ENCODE peak calls at places on chromosomes 11 and 22, in nine cellular contexts. W is fibroblast of lung, T is AG10803, U is stomach, L is HFFc6, F is HCT116, M is tibial nerve, Z is PC-3, Y is heart left ventricle. N is an unnamed sample.

GRCh38 chr11:104968856-104969776 is 742 bp upstream of the CASP4 start:
- DNase-seq in W (peak), T (peak), U (no peak), L (peak), F (no peak), M (peak), Z (peak), Y (peak), N (peak)

GRCh38 chr22:46358766-46359165 is 23.3 kb downstream of the TRMU start:
- DNase-seq in W (no peak), T (no peak), U (no peak), L (no peak), F (no peak), M (no peak), Z (no peak), Y (no peak), N (no peak)

GRCh38 chr11:44638032-44638431 is 72.6 kb downstream of the CD82 start:
- DNase-seq in W (no peak), T (no peak), U (peak), L (no peak), F (no peak), M (no peak), Z (no peak), Y (no peak), N (no peak)

GRCh38 chr11:126397016-126397415 is 41.5 kb downstream of the ST3GAL4 start:
- DNase-seq in W (no peak), T (peak), U (no peak), L (no peak), F (no peak), M (no peak), Z (no peak), Y (no peak), N (no peak)

GRCh38 chr11:1943977-1944376 is 3.2 kb upstream of the MRPL23 start:
- DNase-seq in W (no peak), T (peak), U (no peak), L (no peak), F (no peak), M (no peak), Z (peak), Y (no peak), N (no peak)

GRCh38 chr22:49291781-49292180 is 535.9 kb downstream of the BRD1 start:
- DNase-seq in W (no peak), T (no peak), U (no peak), L (no peak), F (no peak), M (no peak), Z (no peak), Y (no peak), N (no peak)

GRCh38 chr22:47374273-47374771 is 611.9 kb downstream of the TBC1D22A start:
- DNase-seq in W (no peak), T (no peak), U (no peak), L (no peak), F (no peak), M (no peak), Z (no peak), Y (no peak), N (no peak)

GRCh38 chr22:25716637-25717036 is 25.4 kb upstream of the MYO18B start:
- DNase-seq in W (no peak), T (no peak), U (no peak), L (no peak), F (no peak), M (no peak), Z (no peak), Y (no peak), N (no peak)

GRCh38 chr11:126790550-126790981 is 210.0 kb downstream of the KIRREL3 start:
- DNase-seq in W (peak), T (peak), U (no peak), L (peak), F (no peak), M (no peak), Z (peak), Y (no peak), N (no peak)

GRCh38 chr22:31055322-31056159 is 25.6 kb upstream of the SMTN start:
- DNase-seq in W (peak), T (peak), U (peak), L (peak), F (no peak), M (peak), Z (peak), Y (peak), N (no peak)

GRCh38 chr11:66639066-66639813 is 737 bp downstream of the RBM4 start:
- DNase-seq in W (peak), T (peak), U (no peak), L (peak), F (no peak), M (peak), Z (peak), Y (peak), N (no peak)

GRCh38 chr22:38270091-38270972 is 2.5 kb downstream of the TMEM184B start:
- DNase-seq in W (no peak), T (no peak), U (no peak), L (no peak), F (no peak), M (no peak), Z (no peak), Y (no peak), N (no peak)

GRCh38 chr11:8354622-8355417 is 91.1 kb upstream of the LMO1 start:
- DNase-seq in W (no peak), T (no peak), U (no peak), L (no peak), F (no peak), M (no peak), Z (peak), Y (no peak), N (no peak)

GRCh38 chr11:68117896-68118470 is 3.2 kb downstream of the CHKA start:
- DNase-seq in W (no peak), T (no peak), U (no peak), L (no peak), F (no peak), M (no peak), Z (peak), Y (no peak), N (no peak)

GRCh38 chr11:34243620-34244493 is 114.0 kb downstream of the ABTB2 start:
- DNase-seq in W (peak), T (peak), U (peak), L (peak), F (peak), M (no peak), Z (peak), Y (no peak), N (peak)

GRCh38 chr11:132357811-132358572 is 987.6 kb downstream of the NTM start:
- DNase-seq in W (no peak), T (no peak), U (no peak), L (no peak), F (no peak), M (no peak), Z (no peak), Y (no peak), N (peak)

GRCh38 chr11:80096736-80097135 is 655.9 kb upstream of the TENM4 start:
- DNase-seq in W (peak), T (peak), U (no peak), L (peak), F (no peak), M (no peak), Z (peak), Y (no peak), N (no peak)

GRCh38 chr11:63880031-63880841 is 36.7 kb downstream of the RCOR2 start:
- DNase-seq in W (peak), T (peak), U (no peak), L (peak), F (no peak), M (no peak), Z (no peak), Y (no peak), N (no peak)

GRCh38 chr11:33699515-33700424 is 856 bp downstream of the C11orf91 start:
- DNase-seq in W (no peak), T (no peak), U (peak), L (no peak), F (no peak), M (no peak), Z (no peak), Y (peak), N (no peak)

GRCh38 chr11:78231962-78232459 is 43.3 kb downstream of the USP35 start:
- DNase-seq in W (peak), T (peak), U (no peak), L (peak), F (no peak), M (no peak), Z (peak), Y (no peak), N (no peak)

GRCh38 chr11:65423516-65424199 is 1.1 kb downstream of the NEAT1 start:
- DNase-seq in W (peak), T (peak), U (peak), L (peak), F (no peak), M (peak), Z (peak), Y (peak), N (no peak)

GRCh38 chr22:46001046-46001425 is 24.1 kb upstream of the WNT7B start:
- DNase-seq in W (no peak), T (no peak), U (no peak), L (no peak), F (no peak), M (no peak), Z (no peak), Y (no peak), N (no peak)

GRCh38 chr11:62264004-62264403 is 6.0 kb upstream of the SCGB2A2 start:
- DNase-seq in W (no peak), T (no peak), U (no peak), L (no peak), F (no peak), M (no peak), Z (peak), Y (no peak), N (no peak)

GRCh38 chr11:47514825-47515647 is 37.9 kb downstream of the CELF1 start:
- DNase-seq in W (peak), T (peak), U (no peak), L (peak), F (no peak), M (no peak), Z (peak), Y (no peak), N (no peak)

GRCh38 chr11:118533769-118534729 is 3.1 kb downstream of the TMEM25 start:
- DNase-seq in W (no peak), T (no peak), U (no peak), L (no peak), F (no peak), M (no peak), Z (no peak), Y (no peak), N (no peak)

GRCh38 chr11:126146454-126147192 is 64.8 kb downstream of the RPUSD4 start:
- DNase-seq in W (no peak), T (no peak), U (no peak), L (no peak), F (no peak), M (no peak), Z (no peak), Y (no peak), N (no peak)

GRCh38 chr11:132312616-132313210 is 942.3 kb downstream of the NTM start:
- DNase-seq in W (peak), T (peak), U (no peak), L (peak), F (no peak), M (no peak), Z (no peak), Y (no peak), N (peak)

GRCh38 chr11:19805827-19806226 is 93.2 kb downstream of the NAV2 start:
- DNase-seq in W (no peak), T (no peak), U (no peak), L (no peak), F (no peak), M (no peak), Z (no peak), Y (no peak), N (no peak)

GRCh38 chr11:31397239-31397834 is 27.7 kb downstream of the DNAJC24 start:
- DNase-seq in W (peak), T (peak), U (no peak), L (peak), F (no peak), M (no peak), Z (peak), Y (no peak), N (peak)

GRCh38 chr11:119795231-119795630 is 66.2 kb upstream of the NECTIN1 start:
- DNase-seq in W (peak), T (peak), U (no peak), L (peak), F (no peak), M (peak), Z (peak), Y (no peak), N (no peak)

GRCh38 chr22:29380032-29380781 is 8.2 kb downstream of the AP1B1 start:
- DNase-seq in W (no peak), T (peak), U (no peak), L (peak), F (no peak), M (no peak), Z (peak), Y (no peak), N (no peak)

GRCh38 chr11:132650969-132651720 is 881.2 kb downstream of the OPCML start:
- DNase-seq in W (no peak), T (no peak), U (no peak), L (no peak), F (no peak), M (no peak), Z (no peak), Y (no peak), N (no peak)

GRCh38 chr11:113313601-113314000 is 782 bp upstream of the TTC12 start:
- DNase-seq in W (no peak), T (no peak), U (no peak), L (no peak), F (no peak), M (no peak), Z (peak), Y (no peak), N (no peak)

GRCh38 chr11:59918987-59919589 is 19.1 kb upstream of the OOSP1 start:
- DNase-seq in W (no peak), T (peak), U (peak), L (peak), F (peak), M (peak), Z (peak), Y (no peak), N (no peak)

GRCh38 chr11:64564947-64565889 is 25.8 kb upstream of the SLC22A12 start:
- DNase-seq in W (no peak), T (no peak), U (no peak), L (no peak), F (no peak), M (no peak), Z (no peak), Y (no peak), N (no peak)

GRCh38 chr11:206002-206384 is 1.2 kb downstream of the BET1L start:
- DNase-seq in W (no peak), T (no peak), U (peak), L (no peak), F (no peak), M (no peak), Z (no peak), Y (no peak), N (no peak)

DNA sequence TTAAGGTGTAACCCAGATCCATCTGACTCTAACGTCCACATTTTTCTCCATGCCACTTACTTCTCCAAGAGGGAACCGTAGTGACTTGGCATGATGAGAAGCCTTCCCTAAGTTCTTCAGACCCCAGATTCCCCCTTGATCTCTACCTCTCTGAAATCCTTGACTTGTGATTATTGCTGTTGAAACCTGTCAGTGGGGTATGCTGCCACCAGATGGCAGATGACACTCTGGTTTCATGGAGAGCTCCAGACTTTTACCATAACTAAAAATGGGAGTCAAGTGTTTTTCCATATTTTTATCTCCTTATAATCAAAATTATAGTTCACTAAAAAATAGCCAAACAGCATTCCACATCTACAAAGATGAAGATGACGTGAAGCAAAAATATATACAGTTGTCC is 504.2 kb downstream of the SOX6 start:
- DNase-seq in W (peak), T (peak), U (peak), L (no peak), F (peak), M (no peak), Z (peak), Y (no peak), N (no peak)
- TF ChIP-seq CTCF in W (peak), T (peak), U (no peak), L (peak), F (peak), M (peak), Z (peak), Y (peak), N (peak)

DNA sequence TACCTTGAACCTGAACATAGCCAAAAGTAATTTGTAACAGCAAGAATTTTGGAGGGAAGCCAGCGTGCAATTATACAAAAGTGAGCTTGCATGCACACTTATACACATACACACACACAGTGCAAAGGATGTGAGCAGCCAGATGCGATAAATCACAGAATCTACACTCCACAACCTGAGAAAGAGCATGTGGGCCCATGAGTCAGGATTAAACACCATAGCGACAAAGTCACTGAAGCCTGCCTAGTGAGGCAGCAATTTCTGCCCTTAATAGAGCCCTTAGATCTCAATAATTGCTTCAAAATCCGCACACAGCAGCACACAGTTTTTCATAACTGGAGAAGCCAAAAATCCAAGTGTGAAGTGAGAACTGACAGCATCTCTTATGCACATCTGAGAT is 42.6 kb upstream of the TEAD1 start:
- DNase-seq in W (no peak), T (no peak), U (no peak), L (no peak), F (no peak), M (no peak), Z (no peak), Y (no peak), N (no peak)
- TF ChIP-seq CTCF in W (no peak), T (no peak), U (no peak), L (no peak), F (no peak), M (no peak), Z (no peak), Y (no peak), N (no peak)

GRCh38 chr11:46307369-46307768 is 29.9 kb downstream of the CREB3L1 start:
- DNase-seq in W (no peak), T (no peak), U (no peak), L (no peak), F (no peak), M (no peak), Z (no peak), Y (no peak), N (no peak)
- TF ChIP-seq CTCF in W (no peak), T (no peak), U (no peak), L (no peak), F (no peak), M (no peak), Z (no peak), Y (no peak), N (no peak)

GRCh38 chr11:12871251-12871650 is 137.9 kb upstream of the RASSF10 start:
- DNase-seq in W (no peak), T (peak), U (no peak), L (peak), F (no peak), M (no peak), Z (no peak), Y (no peak), N (no peak)

GRCh38 chr11:12865871-12866595 is 143.1 kb upstream of the RASSF10 start:
- DNase-seq in W (no peak), T (no peak), U (no peak), L (no peak), F (no peak), M (no peak), Z (no peak), Y (no peak), N (no peak)

GRCh38 chr11:12867531-12867930 is 141.6 kb upstream of the RASSF10 start:
- DNase-seq in W (no peak), T (no peak), U (no peak), L (no peak), F (no peak), M (no peak), Z (no peak), Y (no peak), N (no peak)

GRCh38 chr11:12871788-12872321 is 137.3 kb upstream of the RASSF10 start:
- DNase-seq in W (no peak), T (no peak), U (no peak), L (peak), F (no peak), M (no peak), Z (peak), Y (no peak), N (no peak)

GRCh38 chr11:12868315-12869073 is 140.6 kb upstream of the RASSF10 start:
- DNase-seq in W (peak), T (no peak), U (no peak), L (peak), F (no peak), M (no peak), Z (peak), Y (no peak), N (no peak)
- TF ChIP-seq CTCF in W (peak), T (peak), U (no peak), L (peak), F (peak), M (peak), Z (peak), Y (no peak), N (no peak)

DNA sequence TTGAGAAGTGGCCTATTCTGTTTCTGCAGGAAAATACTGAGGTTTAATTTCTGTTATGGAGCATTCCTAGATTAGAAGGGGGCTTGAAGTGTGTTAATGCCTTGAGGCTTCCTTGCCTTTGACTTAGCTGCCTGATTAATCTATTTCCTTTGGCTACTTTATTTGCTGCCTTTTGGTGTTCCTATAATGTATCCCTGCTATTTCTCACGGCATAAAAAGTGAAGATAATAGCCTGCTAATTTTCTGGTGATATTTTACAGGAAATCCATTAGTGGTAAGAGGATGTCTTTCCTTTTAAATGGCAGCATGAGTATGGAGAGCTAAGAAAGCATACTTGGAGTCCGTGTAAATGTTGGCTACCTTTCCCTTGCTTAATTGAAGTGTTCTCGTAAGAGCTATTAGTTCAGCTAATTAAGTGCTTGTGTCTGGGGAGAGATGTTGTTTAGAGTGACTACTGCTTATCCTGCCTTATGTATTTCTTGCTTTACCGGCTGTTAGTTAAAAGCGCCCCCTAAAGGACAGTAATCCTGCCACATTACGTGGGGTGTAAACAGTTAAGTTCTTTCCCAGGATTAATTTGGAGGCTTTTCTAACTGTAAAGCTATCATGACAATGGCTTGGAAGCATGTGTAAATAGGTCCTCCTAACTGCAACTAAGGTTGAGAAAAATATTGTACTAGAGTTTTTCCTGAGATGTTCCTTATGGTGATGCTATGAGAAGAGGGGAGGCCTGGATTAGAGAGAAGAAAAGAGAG is 45.6 kb downstream of the ZNF280B start:
- DNase-seq in W (no peak), T (no peak), U (no peak), L (no peak), F (no peak), M (no peak), Z (peak), Y (no peak), N (no peak)
- TF ChIP-seq CTCF in W (no peak), T (peak), U (no peak), L (peak), F (peak), M (no peak), Z (peak), Y (no peak), N (no peak)